ENCODE peak calls at places on chromosomes 12 and 14, in six cellular contexts. One of them, this sample, is unnamed.

GRCh38 chr12:106552228-106552627 is 30.6 kb upstream of the RFX4 start:
- DNase-seq in SJSA1: no peak
- DNase-seq in HL-60: no peak
- DNase-seq in transverse colon: no peak
- DNase-seq in CD8-positive, alpha-beta T cell: no peak
- DNase-seq in mammary epithelial cell: no peak
- DNase-seq in this sample: no peak

GRCh38 chr12:92462049-92462448 is 240.7 kb upstream of the PLEKHG7 start:
- DNase-seq in CD8-positive, alpha-beta T cell: no peak
- DNase-seq in mammary epithelial cell: no peak
- DNase-seq in SJSA1: no peak
- DNase-seq in HL-60: peak
- DNase-seq in transverse colon: peak
- DNase-seq in this sample: no peak

GRCh38 chr12:100716949-100717732 is 77.4 kb upstream of the ANO4 start:
- DNase-seq in transverse colon: no peak
- DNase-seq in SJSA1: no peak
- DNase-seq in CD8-positive, alpha-beta T cell: no peak
- DNase-seq in HL-60: no peak
- DNase-seq in mammary epithelial cell: no peak
- DNase-seq in this sample: no peak

GRCh38 chr12:57844725-57845477 is 1.6 kb downstream of the CTDSP2 start:
- DNase-seq in SJSA1: peak
- DNase-seq in transverse colon: peak
- DNase-seq in HL-60: peak
- DNase-seq in mammary epithelial cell: peak
- DNase-seq in CD8-positive, alpha-beta T cell: peak
- DNase-seq in this sample: no peak

GRCh38 chr12:103928736-103929050 is 1.5 kb upstream of the HSP90B1 start:
- DNase-seq in mammary epithelial cell: no peak
- DNase-seq in CD8-positive, alpha-beta T cell: peak
- DNase-seq in transverse colon: peak
- DNase-seq in HL-60: peak
- DNase-seq in SJSA1: no peak
- DNase-seq in this sample: no peak

GRCh38 chr14:54696998-54697397 is 130.1 kb downstream of the SAMD4A start:
- DNase-seq in mammary epithelial cell: peak
- DNase-seq in transverse colon: no peak
- DNase-seq in SJSA1: no peak
- DNase-seq in HL-60: no peak
- DNase-seq in CD8-positive, alpha-beta T cell: no peak
- DNase-seq in this sample: peak

GRCh38 chr12:50537538-50537919 is 32.7 kb downstream of the DIP2B start:
- DNase-seq in SJSA1: peak
- DNase-seq in CD8-positive, alpha-beta T cell: no peak
- DNase-seq in mammary epithelial cell: peak
- DNase-seq in HL-60: no peak
- DNase-seq in transverse colon: no peak
- DNase-seq in this sample: peak

GRCh38 chr12:89697256-89697655 is 11.4 kb downstream of the ATP2B1 start:
- DNase-seq in SJSA1: no peak
- DNase-seq in mammary epithelial cell: no peak
- DNase-seq in CD8-positive, alpha-beta T cell: no peak
- DNase-seq in transverse colon: no peak
- DNase-seq in HL-60: no peak
- DNase-seq in this sample: no peak

GRCh38 chr12:122203301-122203967 is at the start of gene B3GNT4:
- DNase-seq in mammary epithelial cell: peak
- DNase-seq in SJSA1: peak
- DNase-seq in transverse colon: peak
- DNase-seq in CD8-positive, alpha-beta T cell: peak
- DNase-seq in HL-60: no peak
- DNase-seq in this sample: no peak

GRCh38 chr14:91420686-91421085 is 3.1 kb upstream of the CCDC88C start:
- DNase-seq in transverse colon: no peak
- DNase-seq in SJSA1: no peak
- DNase-seq in mammary epithelial cell: no peak
- DNase-seq in CD8-positive, alpha-beta T cell: peak
- DNase-seq in HL-60: no peak
- DNase-seq in this sample: no peak

GRCh38 chr12:127169321-127170270 is 1097.4 kb upstream of the TMEM132C start:
- DNase-seq in SJSA1: no peak
- DNase-seq in HL-60: no peak
- DNase-seq in CD8-positive, alpha-beta T cell: no peak
- DNase-seq in transverse colon: no peak
- DNase-seq in mammary epithelial cell: no peak
- DNase-seq in this sample: no peak

GRCh38 chr14:58637040-58637390 is 747 bp upstream of the DACT1 start:
- DNase-seq in CD8-positive, alpha-beta T cell: no peak
- DNase-seq in transverse colon: peak
- DNase-seq in mammary epithelial cell: peak
- DNase-seq in HL-60: no peak
- DNase-seq in SJSA1: peak
- DNase-seq in this sample: peak

GRCh38 chr12:114371250-114371649 is 34.7 kb downstream of the TBX5 start:
- DNase-seq in mammary epithelial cell: no peak
- DNase-seq in SJSA1: no peak
- DNase-seq in transverse colon: no peak
- DNase-seq in CD8-positive, alpha-beta T cell: no peak
- DNase-seq in HL-60: no peak
- DNase-seq in this sample: no peak

GRCh38 chr12:2453807-2454177 is 341.0 kb upstream of the FKBP4 start:
- DNase-seq in CD8-positive, alpha-beta T cell: no peak
- DNase-seq in mammary epithelial cell: no peak
- DNase-seq in HL-60: peak
- DNase-seq in transverse colon: no peak
- DNase-seq in SJSA1: no peak
- DNase-seq in this sample: no peak

GRCh38 chr12:78580296-78580695 is 284.3 kb upstream of the SYT1 start:
- DNase-seq in transverse colon: no peak
- DNase-seq in mammary epithelial cell: no peak
- DNase-seq in HL-60: no peak
- DNase-seq in SJSA1: no peak
- DNase-seq in CD8-positive, alpha-beta T cell: no peak
- DNase-seq in this sample: no peak

GRCh38 chr14:96053600-96054381 is 14.6 kb downstream of the C14orf132 start:
- DNase-seq in CD8-positive, alpha-beta T cell: peak
- DNase-seq in mammary epithelial cell: peak
- DNase-seq in SJSA1: peak
- DNase-seq in transverse colon: peak
- DNase-seq in HL-60: no peak
- DNase-seq in this sample: no peak

GRCh38 chr14:75279739-75280447 is 1.3 kb downstream of the FOS start:
- DNase-seq in SJSA1: no peak
- DNase-seq in CD8-positive, alpha-beta T cell: no peak
- DNase-seq in mammary epithelial cell: peak
- DNase-seq in HL-60: no peak
- DNase-seq in transverse colon: peak
- DNase-seq in this sample: no peak

GRCh38 chr12:19130224-19131019 is 889 bp downstream of the PLEKHA5 start:
- DNase-seq in mammary epithelial cell: peak
- DNase-seq in SJSA1: peak
- DNase-seq in HL-60: peak
- DNase-seq in CD8-positive, alpha-beta T cell: peak
- DNase-seq in transverse colon: peak
- DNase-seq in this sample: no peak

GRCh38 chr14:92248638-92249037 is 74.3 kb upstream of the SLC24A4 start:
- DNase-seq in mammary epithelial cell: no peak
- DNase-seq in HL-60: peak
- DNase-seq in transverse colon: no peak
- DNase-seq in SJSA1: no peak
- DNase-seq in CD8-positive, alpha-beta T cell: no peak
- DNase-seq in this sample: no peak

GRCh38 chr12:119668315-119668651 is 350 bp downstream of the PRKAB1 start:
- DNase-seq in HL-60: peak
- DNase-seq in SJSA1: no peak
- DNase-seq in mammary epithelial cell: no peak
- DNase-seq in transverse colon: no peak
- DNase-seq in CD8-positive, alpha-beta T cell: no peak
- DNase-seq in this sample: no peak

DNA sequence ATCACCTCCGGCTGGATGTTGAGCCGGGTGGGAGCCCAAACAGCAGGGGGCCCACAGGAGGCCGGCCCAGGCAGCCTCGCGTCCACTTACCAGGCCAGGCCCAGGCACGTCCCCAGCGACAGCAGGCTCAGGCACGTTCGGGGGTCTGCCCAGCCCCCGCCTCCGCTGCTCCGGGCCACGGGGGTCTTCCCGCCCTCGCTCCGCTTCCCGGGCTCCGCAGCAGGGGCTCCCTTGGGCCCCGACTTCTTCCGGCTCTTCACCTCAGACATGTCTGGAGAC is 216 bp downstream of the IKBIP start:
- DNase-seq in SJSA1: peak
- DNase-seq in HL-60: no peak
- DNase-seq in mammary epithelial cell: peak
- DNase-seq in CD8-positive, alpha-beta T cell: no peak
- DNase-seq in transverse colon: peak
- DNase-seq in this sample: no peak
- H3K27ac ChIP-seq in SJSA1: peak
- H3K27ac ChIP-seq in HL-60: peak
- H3K27ac ChIP-seq in mammary epithelial cell: peak
- H3K27ac ChIP-seq in CD8-positive, alpha-beta T cell: peak
- H3K27ac ChIP-seq in transverse colon: peak
- H3K27ac ChIP-seq in this sample: peak

GRCh38 chr14:84250863-84251262 is 1279.1 kb upstream of the FLRT2 start:
- DNase-seq in CD8-positive, alpha-beta T cell: no peak
- DNase-seq in mammary epithelial cell: no peak
- DNase-seq in SJSA1: no peak
- DNase-seq in HL-60: no peak
- DNase-seq in transverse colon: no peak
- DNase-seq in this sample: no peak
- H3K27ac ChIP-seq in CD8-positive, alpha-beta T cell: no peak
- H3K27ac ChIP-seq in mammary epithelial cell: no peak
- H3K27ac ChIP-seq in SJSA1: no peak
- H3K27ac ChIP-seq in HL-60: no peak
- H3K27ac ChIP-seq in transverse colon: no peak
- H3K27ac ChIP-seq in this sample: no peak

GRCh38 chr14:81682134-81682533 is 148.5 kb upstream of the SEL1L start:
- DNase-seq in transverse colon: no peak
- DNase-seq in SJSA1: no peak
- DNase-seq in mammary epithelial cell: no peak
- DNase-seq in CD8-positive, alpha-beta T cell: no peak
- DNase-seq in HL-60: no peak
- DNase-seq in this sample: no peak
- H3K27ac ChIP-seq in transverse colon: no peak
- H3K27ac ChIP-seq in SJSA1: no peak
- H3K27ac ChIP-seq in mammary epithelial cell: no peak
- H3K27ac ChIP-seq in CD8-positive, alpha-beta T cell: no peak
- H3K27ac ChIP-seq in HL-60: no peak
- H3K27ac ChIP-seq in this sample: no peak

GRCh38 chr12:65302891-65303290 is 24.4 kb downstream of the MSRB3 start:
- DNase-seq in transverse colon: no peak
- DNase-seq in HL-60: no peak
- DNase-seq in mammary epithelial cell: no peak
- DNase-seq in CD8-positive, alpha-beta T cell: no peak
- DNase-seq in SJSA1: no peak
- DNase-seq in this sample: no peak

GRCh38 chr12:65308001-65308400 is 29.5 kb downstream of the MSRB3 start:
- DNase-seq in SJSA1: peak
- DNase-seq in CD8-positive, alpha-beta T cell: no peak
- DNase-seq in transverse colon: no peak
- DNase-seq in HL-60: no peak
- DNase-seq in mammary epithelial cell: no peak
- DNase-seq in this sample: no peak

GRCh38 chr12:65306229-65306602 is 27.7 kb downstream of the MSRB3 start:
- DNase-seq in mammary epithelial cell: peak
- DNase-seq in CD8-positive, alpha-beta T cell: no peak
- DNase-seq in HL-60: no peak
- DNase-seq in SJSA1: no peak
- DNase-seq in transverse colon: no peak
- DNase-seq in this sample: no peak

GRCh38 chr12:65306603-65307501 is 28.4 kb downstream of the MSRB3 start:
- DNase-seq in SJSA1: peak
- DNase-seq in transverse colon: peak
- DNase-seq in mammary epithelial cell: peak
- DNase-seq in CD8-positive, alpha-beta T cell: no peak
- DNase-seq in HL-60: peak
- DNase-seq in this sample: no peak

DNA sequence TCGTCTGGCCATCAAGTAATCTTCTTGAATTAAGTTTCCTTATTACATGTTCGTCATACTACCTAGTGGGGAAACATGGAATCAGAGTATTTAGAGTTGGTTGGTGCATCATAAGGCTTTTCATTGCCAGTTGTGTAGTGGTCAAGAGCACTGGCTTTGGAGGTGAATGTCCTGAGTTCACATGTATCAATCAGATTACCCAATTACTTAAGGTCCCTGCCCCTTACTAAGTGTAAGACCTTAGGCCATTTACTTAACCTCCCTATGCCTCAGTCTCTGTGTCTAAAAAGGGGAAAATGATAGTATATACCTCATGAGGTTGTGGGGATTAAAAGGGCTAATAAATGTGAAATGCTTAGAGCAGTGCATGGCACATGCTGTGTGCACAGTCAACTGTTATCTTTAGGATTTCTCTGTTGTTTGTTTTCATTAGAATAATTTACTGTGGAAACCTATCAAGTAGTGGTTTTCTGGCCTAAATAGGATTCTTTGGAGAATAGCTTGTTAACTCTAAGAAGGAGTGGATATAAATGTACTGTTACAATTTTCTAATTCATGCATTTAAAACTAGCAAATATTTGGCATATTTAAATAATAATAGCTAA is 27.0 kb downstream of the MSRB3 start:
- DNase-seq in SJSA1: no peak
- DNase-seq in CD8-positive, alpha-beta T cell: no peak
- DNase-seq in HL-60: no peak
- DNase-seq in mammary epithelial cell: no peak
- DNase-seq in transverse colon: no peak
- DNase-seq in this sample: no peak
- H3K27ac ChIP-seq in SJSA1: no peak
- H3K27ac ChIP-seq in CD8-positive, alpha-beta T cell: no peak
- H3K27ac ChIP-seq in HL-60: no peak
- H3K27ac ChIP-seq in mammary epithelial cell: peak
- H3K27ac ChIP-seq in transverse colon: no peak
- H3K27ac ChIP-seq in this sample: no peak

GRCh38 chr12:27284751-27285150 is 40.7 kb downstream of the STK38L start:
- DNase-seq in transverse colon: no peak
- DNase-seq in mammary epithelial cell: no peak
- DNase-seq in CD8-positive, alpha-beta T cell: no peak
- DNase-seq in SJSA1: peak
- DNase-seq in HL-60: no peak
- DNase-seq in this sample: no peak
- H3K27ac ChIP-seq in transverse colon: no peak
- H3K27ac ChIP-seq in mammary epithelial cell: no peak
- H3K27ac ChIP-seq in CD8-positive, alpha-beta T cell: no peak
- H3K27ac ChIP-seq in SJSA1: peak
- H3K27ac ChIP-seq in HL-60: no peak
- H3K27ac ChIP-seq in this sample: no peak

DNA sequence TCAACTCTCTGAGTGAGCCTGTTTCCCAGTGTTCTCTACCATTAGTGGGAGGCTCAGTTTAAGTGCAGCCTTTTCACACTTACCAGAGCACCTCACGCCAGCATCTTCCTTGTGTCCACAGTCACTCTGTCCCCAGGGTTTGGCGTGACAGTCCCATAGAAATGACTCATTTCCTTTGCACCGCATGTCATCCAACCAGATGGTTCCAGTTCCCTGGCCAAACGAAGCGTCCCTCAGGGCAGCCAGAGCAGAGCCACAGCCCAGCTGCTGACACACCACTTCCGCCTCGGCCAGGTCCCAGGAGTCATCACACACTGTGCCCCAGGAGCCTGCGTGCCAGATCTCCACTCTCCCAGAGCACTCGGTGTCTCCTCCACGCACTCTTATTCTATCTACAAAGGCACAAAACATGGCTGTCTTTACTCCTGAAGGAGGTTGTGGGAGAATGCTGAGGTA is 65.4 kb downstream of the ACSM4 start:
- DNase-seq in CD8-positive, alpha-beta T cell: no peak
- DNase-seq in SJSA1: peak
- DNase-seq in mammary epithelial cell: peak
- DNase-seq in HL-60: peak
- DNase-seq in transverse colon: no peak
- DNase-seq in this sample: no peak
- H3K27ac ChIP-seq in CD8-positive, alpha-beta T cell: no peak
- H3K27ac ChIP-seq in SJSA1: no peak
- H3K27ac ChIP-seq in mammary epithelial cell: no peak
- H3K27ac ChIP-seq in HL-60: no peak
- H3K27ac ChIP-seq in transverse colon: no peak
- H3K27ac ChIP-seq in this sample: no peak